ENCODE peak calls at places on chromosomes 7 and 10, in ten cellular contexts. One of them, this sample, is unnamed.

GRCh38 chr7:92633211-92633906 is 43.2 kb upstream of the FAM133B start:
- DNase-seq in transverse colon: no peak
- DNase-seq in mucosa of descending colon: no peak
- DNase-seq in pancreas: no peak
- DNase-seq in neural crest cell: no peak
- DNase-seq in chondrocyte: no peak
- DNase-seq in GM13977: no peak
- DNase-seq in neural progenitor cell: no peak
- DNase-seq in fibroblast of lung: peak; percentile 98
- DNase-seq in activated CD8-positive, alpha-beta T cell treated with anti-CD3 and anti-CD28 coated beads for 36 hours: peak; percentile 54
- DNase-seq in this sample: no peak

GRCh38 chr10:83274088-83274487 is 865.2 kb upstream of the GHITM start:
- DNase-seq in transverse colon: no peak
- DNase-seq in mucosa of descending colon: no peak
- DNase-seq in pancreas: no peak
- DNase-seq in neural crest cell: no peak
- DNase-seq in chondrocyte: no peak
- DNase-seq in GM13977: no peak
- DNase-seq in neural progenitor cell: no peak
- DNase-seq in fibroblast of lung: peak; percentile 9
- DNase-seq in activated CD8-positive, alpha-beta T cell treated with anti-CD3 and anti-CD28 coated beads for 36 hours: no peak
- DNase-seq in this sample: no peak

GRCh38 chr7:120991570-120991969 is 3.1 kb downstream of the CPED1 start:
- DNase-seq in transverse colon: no peak
- DNase-seq in mucosa of descending colon: no peak
- DNase-seq in pancreas: no peak
- DNase-seq in neural crest cell: no peak
- DNase-seq in chondrocyte: no peak
- DNase-seq in GM13977: no peak
- DNase-seq in neural progenitor cell: no peak
- DNase-seq in fibroblast of lung: peak; percentile 84
- DNase-seq in activated CD8-positive, alpha-beta T cell treated with anti-CD3 and anti-CD28 coated beads for 36 hours: no peak
- DNase-seq in this sample: no peak

GRCh38 chr10:7872041-7872442 is 53.7 kb downstream of the TAF3 start:
- DNase-seq in transverse colon: no peak
- DNase-seq in mucosa of descending colon: no peak
- DNase-seq in pancreas: no peak
- DNase-seq in neural crest cell: no peak
- DNase-seq in chondrocyte: no peak
- DNase-seq in GM13977: peak; percentile 11
- DNase-seq in neural progenitor cell: peak; percentile 51
- DNase-seq in fibroblast of lung: no peak
- DNase-seq in activated CD8-positive, alpha-beta T cell treated with anti-CD3 and anti-CD28 coated beads for 36 hours: no peak
- DNase-seq in this sample: peak; percentile 13

GRCh38 chr10:5563991-5564536 is 39.3 kb downstream of the CALML3 start:
- DNase-seq in transverse colon: peak; percentile 3
- DNase-seq in mucosa of descending colon: no peak
- DNase-seq in pancreas: no peak
- DNase-seq in neural crest cell: no peak
- DNase-seq in chondrocyte: peak; percentile 82
- DNase-seq in GM13977: no peak
- DNase-seq in neural progenitor cell: no peak
- DNase-seq in fibroblast of lung: peak; percentile 69
- DNase-seq in activated CD8-positive, alpha-beta T cell treated with anti-CD3 and anti-CD28 coated beads for 36 hours: peak; percentile 58
- DNase-seq in this sample: no peak

GRCh38 chr10:17381502-17382142 is 72.8 kb downstream of the ST8SIA6 start:
- DNase-seq in transverse colon: no peak
- DNase-seq in mucosa of descending colon: no peak
- DNase-seq in pancreas: no peak
- DNase-seq in neural crest cell: no peak
- DNase-seq in chondrocyte: no peak
- DNase-seq in GM13977: no peak
- DNase-seq in neural progenitor cell: no peak
- DNase-seq in fibroblast of lung: no peak
- DNase-seq in activated CD8-positive, alpha-beta T cell treated with anti-CD3 and anti-CD28 coated beads for 36 hours: no peak
- DNase-seq in this sample: no peak

GRCh38 chr10:86219271-86219670 is 147.3 kb downstream of the GRID1 start:
- DNase-seq in transverse colon: no peak
- DNase-seq in mucosa of descending colon: no peak
- DNase-seq in pancreas: no peak
- DNase-seq in neural crest cell: no peak
- DNase-seq in chondrocyte: peak; percentile 61
- DNase-seq in GM13977: no peak
- DNase-seq in neural progenitor cell: no peak
- DNase-seq in fibroblast of lung: no peak
- DNase-seq in activated CD8-positive, alpha-beta T cell treated with anti-CD3 and anti-CD28 coated beads for 36 hours: no peak
- DNase-seq in this sample: no peak

GRCh38 chr7:29588900-29589696 is 25.5 kb downstream of the PRR15 start:
- DNase-seq in transverse colon: peak; percentile 53
- DNase-seq in mucosa of descending colon: peak; percentile 40
- DNase-seq in pancreas: peak; percentile 26
- DNase-seq in neural crest cell: peak; percentile 45
- DNase-seq in chondrocyte: no peak
- DNase-seq in GM13977: peak; percentile 62
- DNase-seq in neural progenitor cell: peak; percentile 84
- DNase-seq in fibroblast of lung: no peak
- DNase-seq in activated CD8-positive, alpha-beta T cell treated with anti-CD3 and anti-CD28 coated beads for 36 hours: peak; percentile 63
- DNase-seq in this sample: peak; percentile 64

GRCh38 chr10:121926669-121927360 is 1.0 kb downstream of the ATE1 start:
- DNase-seq in transverse colon: no peak
- DNase-seq in mucosa of descending colon: no peak
- DNase-seq in pancreas: no peak
- DNase-seq in neural crest cell: no peak
- DNase-seq in chondrocyte: no peak
- DNase-seq in GM13977: peak; percentile 27
- DNase-seq in neural progenitor cell: no peak
- DNase-seq in fibroblast of lung: peak; percentile 18
- DNase-seq in activated CD8-positive, alpha-beta T cell treated with anti-CD3 and anti-CD28 coated beads for 36 hours: no peak
- DNase-seq in this sample: peak; percentile 14

GRCh38 chr10:112689327-112689726 is 242.3 kb downstream of the VTI1A start:
- DNase-seq in transverse colon: peak; percentile 23
- DNase-seq in mucosa of descending colon: peak; percentile 43
- DNase-seq in pancreas: no peak
- DNase-seq in neural crest cell: peak; percentile 27
- DNase-seq in chondrocyte: no peak
- DNase-seq in GM13977: no peak
- DNase-seq in neural progenitor cell: peak; percentile 64
- DNase-seq in fibroblast of lung: peak; percentile 5
- DNase-seq in activated CD8-positive, alpha-beta T cell treated with anti-CD3 and anti-CD28 coated beads for 36 hours: peak; percentile 14
- DNase-seq in this sample: no peak

GRCh38 chr7:17844022-17844421 is 96.3 kb downstream of the SNX13 start:
- DNase-seq in transverse colon: no peak
- DNase-seq in mucosa of descending colon: no peak
- DNase-seq in pancreas: no peak
- DNase-seq in neural crest cell: no peak
- DNase-seq in chondrocyte: no peak
- DNase-seq in GM13977: no peak
- DNase-seq in neural progenitor cell: no peak
- DNase-seq in fibroblast of lung: no peak
- DNase-seq in activated CD8-positive, alpha-beta T cell treated with anti-CD3 and anti-CD28 coated beads for 36 hours: no peak
- DNase-seq in this sample: no peak
- TF ChIP-seq CTCF in transverse colon: no peak
- TF ChIP-seq CTCF in mucosa of descending colon: no peak
- TF ChIP-seq CTCF in pancreas: no peak
- TF ChIP-seq CTCF in neural crest cell: no peak
- TF ChIP-seq CTCF in chondrocyte: no peak
- TF ChIP-seq CTCF in GM13977: no peak
- TF ChIP-seq CTCF in neural progenitor cell: no peak
- TF ChIP-seq CTCF in fibroblast of lung: no peak
- TF ChIP-seq CTCF in activated CD8-positive, alpha-beta T cell treated with anti-CD3 and anti-CD28 coated beads for 36 hours: no peak
- TF ChIP-seq CTCF in this sample: no peak

GRCh38 chr7:20343954-20344353 is 13.3 kb downstream of the ITGB8 start:
- DNase-seq in transverse colon: no peak
- DNase-seq in mucosa of descending colon: no peak
- DNase-seq in pancreas: no peak
- DNase-seq in neural crest cell: no peak
- DNase-seq in chondrocyte: no peak
- DNase-seq in GM13977: no peak
- DNase-seq in neural progenitor cell: no peak
- DNase-seq in fibroblast of lung: no peak
- DNase-seq in activated CD8-positive, alpha-beta T cell treated with anti-CD3 and anti-CD28 coated beads for 36 hours: no peak
- DNase-seq in this sample: no peak

GRCh38 chr7:20343211-20343610 is 12.5 kb downstream of the ITGB8 start:
- DNase-seq in transverse colon: no peak
- DNase-seq in mucosa of descending colon: no peak
- DNase-seq in pancreas: no peak
- DNase-seq in neural crest cell: no peak
- DNase-seq in chondrocyte: no peak
- DNase-seq in GM13977: no peak
- DNase-seq in neural progenitor cell: peak; percentile 15
- DNase-seq in fibroblast of lung: no peak
- DNase-seq in activated CD8-positive, alpha-beta T cell treated with anti-CD3 and anti-CD28 coated beads for 36 hours: no peak
- DNase-seq in this sample: no peak

GRCh38 chr7:20348408-20348807 is 17.7 kb downstream of the ITGB8 start:
- DNase-seq in transverse colon: no peak
- DNase-seq in mucosa of descending colon: no peak
- DNase-seq in pancreas: no peak
- DNase-seq in neural crest cell: no peak
- DNase-seq in chondrocyte: no peak
- DNase-seq in GM13977: no peak
- DNase-seq in neural progenitor cell: no peak
- DNase-seq in fibroblast of lung: no peak
- DNase-seq in activated CD8-positive, alpha-beta T cell treated with anti-CD3 and anti-CD28 coated beads for 36 hours: no peak
- DNase-seq in this sample: no peak

GRCh38 chr7:20344396-20344795 is 13.7 kb downstream of the ITGB8 start:
- DNase-seq in transverse colon: no peak
- DNase-seq in mucosa of descending colon: no peak
- DNase-seq in pancreas: no peak
- DNase-seq in neural crest cell: no peak
- DNase-seq in chondrocyte: no peak
- DNase-seq in GM13977: no peak
- DNase-seq in neural progenitor cell: no peak
- DNase-seq in fibroblast of lung: no peak
- DNase-seq in activated CD8-positive, alpha-beta T cell treated with anti-CD3 and anti-CD28 coated beads for 36 hours: no peak
- DNase-seq in this sample: no peak

DNA sequence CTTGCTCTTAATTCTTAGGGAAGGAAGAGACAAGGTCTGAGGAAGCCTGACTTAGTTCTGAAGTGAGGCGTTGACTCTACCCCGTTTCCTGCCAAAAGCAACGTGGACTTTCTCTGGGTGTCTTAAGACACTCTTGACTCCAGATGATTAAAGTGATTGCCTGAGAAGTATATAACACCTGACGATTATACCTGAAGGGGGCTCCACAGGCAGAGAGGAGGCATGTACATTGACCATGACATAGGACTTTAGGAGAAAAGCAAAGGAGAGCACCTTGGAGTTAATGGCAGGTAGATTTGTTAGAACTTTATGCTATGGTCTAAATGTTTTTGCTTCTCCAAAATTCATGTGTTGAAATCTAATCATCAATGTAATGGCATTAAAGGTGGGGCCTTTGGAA is 15.9 kb downstream of the ITGB8 start:
- DNase-seq in transverse colon: no peak
- DNase-seq in mucosa of descending colon: no peak
- DNase-seq in pancreas: no peak
- DNase-seq in neural crest cell: no peak
- DNase-seq in chondrocyte: no peak
- DNase-seq in GM13977: no peak
- DNase-seq in neural progenitor cell: no peak
- DNase-seq in fibroblast of lung: no peak
- DNase-seq in activated CD8-positive, alpha-beta T cell treated with anti-CD3 and anti-CD28 coated beads for 36 hours: no peak
- DNase-seq in this sample: no peak
- TF ChIP-seq CTCF in transverse colon: no peak
- TF ChIP-seq CTCF in mucosa of descending colon: no peak
- TF ChIP-seq CTCF in pancreas: no peak
- TF ChIP-seq CTCF in neural crest cell: no peak
- TF ChIP-seq CTCF in chondrocyte: no peak
- TF ChIP-seq CTCF in GM13977: no peak
- TF ChIP-seq CTCF in neural progenitor cell: no peak
- TF ChIP-seq CTCF in fibroblast of lung: no peak
- TF ChIP-seq CTCF in activated CD8-positive, alpha-beta T cell treated with anti-CD3 and anti-CD28 coated beads for 36 hours: no peak
- TF ChIP-seq CTCF in this sample: no peak

GRCh38 chr7:138835087-138835486 is 37.1 kb upstream of the ATP6V0A4 start:
- DNase-seq in transverse colon: no peak
- DNase-seq in mucosa of descending colon: no peak
- DNase-seq in pancreas: no peak
- DNase-seq in neural crest cell: no peak
- DNase-seq in chondrocyte: no peak
- DNase-seq in GM13977: no peak
- DNase-seq in neural progenitor cell: no peak
- DNase-seq in fibroblast of lung: no peak
- DNase-seq in activated CD8-positive, alpha-beta T cell treated with anti-CD3 and anti-CD28 coated beads for 36 hours: no peak
- DNase-seq in this sample: no peak
- TF ChIP-seq CTCF in transverse colon: no peak
- TF ChIP-seq CTCF in mucosa of descending colon: no peak
- TF ChIP-seq CTCF in pancreas: no peak
- TF ChIP-seq CTCF in neural crest cell: no peak
- TF ChIP-seq CTCF in chondrocyte: peak; percentile 12
- TF ChIP-seq CTCF in GM13977: no peak
- TF ChIP-seq CTCF in neural progenitor cell: no peak
- TF ChIP-seq CTCF in fibroblast of lung: no peak
- TF ChIP-seq CTCF in activated CD8-positive, alpha-beta T cell treated with anti-CD3 and anti-CD28 coated beads for 36 hours: no peak
- TF ChIP-seq CTCF in this sample: no peak

GRCh38 chr7:66078067-66078466 is 2.4 kb downstream of the ASL start:
- DNase-seq in transverse colon: no peak
- DNase-seq in mucosa of descending colon: no peak
- DNase-seq in pancreas: no peak
- DNase-seq in neural crest cell: no peak
- DNase-seq in chondrocyte: no peak
- DNase-seq in GM13977: no peak
- DNase-seq in neural progenitor cell: no peak
- DNase-seq in fibroblast of lung: no peak
- DNase-seq in activated CD8-positive, alpha-beta T cell treated with anti-CD3 and anti-CD28 coated beads for 36 hours: no peak
- DNase-seq in this sample: no peak

GRCh38 chr7:66082083-66082482 is 6.5 kb downstream of the ASL start:
- DNase-seq in transverse colon: no peak
- DNase-seq in mucosa of descending colon: peak; percentile 11
- DNase-seq in pancreas: no peak
- DNase-seq in neural crest cell: no peak
- DNase-seq in chondrocyte: no peak
- DNase-seq in GM13977: no peak
- DNase-seq in neural progenitor cell: no peak
- DNase-seq in fibroblast of lung: no peak
- DNase-seq in activated CD8-positive, alpha-beta T cell treated with anti-CD3 and anti-CD28 coated beads for 36 hours: no peak
- DNase-seq in this sample: no peak

GRCh38 chr7:66082886-66083415 is 7.3 kb downstream of the ASL start:
- DNase-seq in transverse colon: no peak
- DNase-seq in mucosa of descending colon: peak; percentile 16
- DNase-seq in pancreas: no peak
- DNase-seq in neural crest cell: no peak
- DNase-seq in chondrocyte: no peak
- DNase-seq in GM13977: no peak
- DNase-seq in neural progenitor cell: no peak
- DNase-seq in fibroblast of lung: no peak
- DNase-seq in activated CD8-positive, alpha-beta T cell treated with anti-CD3 and anti-CD28 coated beads for 36 hours: no peak
- DNase-seq in this sample: no peak

GRCh38 chr7:66088861-66089838 is 13.5 kb downstream of the ASL start:
- DNase-seq in transverse colon: no peak
- DNase-seq in mucosa of descending colon: no peak
- DNase-seq in pancreas: no peak
- DNase-seq in neural crest cell: no peak
- DNase-seq in chondrocyte: no peak
- DNase-seq in GM13977: no peak
- DNase-seq in neural progenitor cell: no peak
- DNase-seq in fibroblast of lung: no peak
- DNase-seq in activated CD8-positive, alpha-beta T cell treated with anti-CD3 and anti-CD28 coated beads for 36 hours: no peak
- DNase-seq in this sample: no peak

DNA sequence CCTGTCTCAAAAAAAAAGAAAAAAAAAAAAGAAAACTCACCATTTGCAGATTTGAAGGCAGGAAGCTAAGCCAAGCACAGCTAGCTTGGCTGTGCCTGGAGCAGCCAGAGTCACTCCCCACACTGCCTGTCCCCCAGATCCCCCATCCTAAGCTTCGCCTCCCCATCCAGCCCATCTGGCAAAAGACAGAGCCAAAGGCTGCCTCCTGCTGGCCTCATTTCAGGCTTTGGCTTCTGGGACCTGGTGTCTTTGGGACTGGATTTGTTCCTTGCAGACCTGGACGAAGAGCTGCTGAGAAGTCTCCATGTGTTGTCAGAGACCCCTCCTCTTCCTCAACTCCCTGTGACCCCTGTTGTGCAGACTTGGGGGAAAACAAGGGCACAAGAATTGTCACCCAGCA is 8.1 kb downstream of the ASL start:
- DNase-seq in transverse colon: no peak
- DNase-seq in mucosa of descending colon: no peak
- DNase-seq in pancreas: no peak
- DNase-seq in neural crest cell: no peak
- DNase-seq in chondrocyte: no peak
- DNase-seq in GM13977: no peak
- DNase-seq in neural progenitor cell: no peak
- DNase-seq in fibroblast of lung: no peak
- DNase-seq in activated CD8-positive, alpha-beta T cell treated with anti-CD3 and anti-CD28 coated beads for 36 hours: no peak
- DNase-seq in this sample: no peak
- TF ChIP-seq CTCF in transverse colon: no peak
- TF ChIP-seq CTCF in mucosa of descending colon: no peak
- TF ChIP-seq CTCF in pancreas: no peak
- TF ChIP-seq CTCF in neural crest cell: no peak
- TF ChIP-seq CTCF in chondrocyte: peak; percentile 13
- TF ChIP-seq CTCF in GM13977: no peak
- TF ChIP-seq CTCF in neural progenitor cell: no peak
- TF ChIP-seq CTCF in fibroblast of lung: no peak
- TF ChIP-seq CTCF in activated CD8-positive, alpha-beta T cell treated with anti-CD3 and anti-CD28 coated beads for 36 hours: no peak
- TF ChIP-seq CTCF in this sample: no peak

This sample was measured in GM20000.